ENCODE peak calls at places on chromosome 13, in eight cellular contexts. V, O, U, Y, M, K, G and B are unnamed samples. For H3K4me1, the result is how much of the 10 kb centered on the place peaks cover.

GRCh38 chr13:98542568-98543379 is 34.1 kb downstream of the STK24 start:
- DNase-seq in V (no peak), O (no peak), U (no peak), Y (no peak), M (no peak), K (no peak), G (no peak), B (no peak)

GRCh38 chr13:32499538-32500210 is 38.9 kb downstream of the N4BP2L2 start:
- DNase-seq in V (no peak), O (no peak), U (no peak), Y (no peak), M (no peak), K (no peak), G (no peak), B (no peak)

GRCh38 chr13:70960841-70961443 is 852.7 kb upstream of the KLHL1 start:
- DNase-seq in V (no peak), O (no peak), U (no peak), Y (no peak), M (no peak), K (no peak), G (no peak), B (no peak)

GRCh38 chr13:22173605-22174004 is 502.7 kb downstream of the FGF9 start:
- DNase-seq in V (no peak), O (no peak), U (no peak), Y (no peak), M (no peak), K (no peak), G (no peak), B (no peak)

GRCh38 chr13:24127116-24127631 is 33.3 kb upstream of the SPATA13 start:
- DNase-seq in V (no peak), O (no peak), U (no peak), Y (no peak), M (peak), K (no peak), G (no peak), B (no peak)

GRCh38 chr13:92573467-92574057 is 653.0 kb upstream of the GPC6 start:
- DNase-seq in V (no peak), O (no peak), U (no peak), Y (no peak), M (no peak), K (no peak), G (no peak), B (no peak)

GRCh38 chr13:99124695-99125334 is 75.8 kb upstream of the UBAC2 start:
- DNase-seq in V (no peak), O (no peak), U (no peak), Y (no peak), M (no peak), K (no peak), G (no peak), B (no peak)

GRCh38 chr13:71877280-71877653 is 10.3 kb upstream of the DACH1 start:
- DNase-seq in V (no peak), O (no peak), U (no peak), Y (no peak), M (no peak), K (no peak), G (no peak), B (no peak)

GRCh38 chr13:41802684-41803554 is 158.0 kb downstream of the VWA8 start:
- DNase-seq in V (no peak), O (no peak), U (no peak), Y (no peak), M (no peak), K (no peak), G (no peak), B (no peak)

GRCh38 chr13:74573654-74574053 is 439.4 kb upstream of the KLF12 start:
- DNase-seq in V (no peak), O (no peak), U (no peak), Y (no peak), M (no peak), K (no peak), G (no peak), B (no peak)

GRCh38 chr13:110361365-110361911 is 54.4 kb downstream of the COL4A2 start:
- DNase-seq in V (peak), O (no peak), U (no peak), Y (peak), M (no peak), K (peak), G (peak), B (peak)

GRCh38 chr13:113758651-113759524 is at the start of gene TMEM255B:
- DNase-seq in V (peak), O (peak), U (peak), Y (peak), M (peak), K (peak), G (peak), B (peak)
- TF ChIP-seq POLR2A in V (no peak), O (no peak), U (peak), Y (peak), M (no peak), K (no peak), G (no peak), B (no peak)

DNA sequence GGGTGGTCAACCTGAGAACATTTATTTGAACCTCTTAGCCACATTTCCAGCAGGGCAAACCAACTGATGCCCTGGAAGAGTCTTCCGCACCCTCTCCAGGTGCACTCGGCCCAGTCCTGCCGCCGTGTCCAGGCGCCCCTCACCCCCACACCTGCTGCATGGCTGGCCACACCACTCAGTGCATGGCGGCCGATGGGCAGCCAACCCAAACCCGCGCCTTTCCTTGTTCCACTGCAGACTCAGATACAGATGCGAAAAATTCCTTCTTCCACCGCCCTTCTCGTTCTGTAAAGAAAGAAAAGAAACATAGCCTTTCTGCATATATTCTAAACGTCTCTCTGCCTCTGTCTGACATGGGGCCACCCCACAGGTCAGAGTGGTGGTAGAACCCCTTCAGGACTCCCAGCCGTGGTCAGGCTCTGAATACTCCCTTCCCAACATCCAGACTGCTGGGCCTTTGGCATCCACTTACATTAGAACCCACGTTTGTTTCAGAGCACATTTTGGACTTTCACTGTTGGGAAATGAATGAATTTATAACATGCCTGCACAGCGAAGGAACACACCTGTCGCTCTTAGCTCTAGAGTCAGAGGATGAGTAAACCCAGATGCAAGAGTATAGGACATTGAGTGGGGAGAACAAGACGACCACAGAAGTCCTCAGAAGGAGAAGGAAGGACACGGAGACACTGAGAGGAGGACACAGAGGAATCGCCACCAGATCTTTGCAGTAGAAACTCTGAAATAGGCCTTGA is 31.1 kb downstream of the SHISA2 start:
- DNase-seq in V (no peak), O (no peak), U (no peak), Y (no peak), M (no peak), K (no peak), G (no peak), B (peak)
- H3K4me1 ChIP-seq in V (under half), O (under half), U (under half), Y (under half), M (under half), K (under half), G (under half), B (half or more)

DNA sequence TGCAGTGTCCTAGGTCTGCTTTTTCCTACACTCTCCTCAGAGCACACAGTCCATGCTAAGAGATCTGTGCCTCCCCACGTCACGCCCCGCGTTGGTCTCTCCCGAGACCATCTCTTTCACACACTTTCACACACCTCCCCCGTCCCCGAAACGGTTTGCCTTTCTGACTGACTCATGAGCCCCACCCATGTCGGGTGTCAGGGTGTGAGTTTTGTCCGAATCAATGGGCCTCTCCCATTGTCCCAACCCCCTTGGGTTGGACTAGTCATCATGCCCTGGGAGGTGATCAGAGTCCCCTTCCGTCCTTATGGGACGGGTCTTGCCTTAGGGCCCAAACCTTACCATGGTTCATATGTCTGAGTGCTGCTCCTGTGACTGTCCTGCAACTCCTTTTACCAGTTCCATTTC is 214.0 kb upstream of the HTR2A start:
- DNase-seq in V (no peak), O (no peak), U (no peak), Y (no peak), M (no peak), K (no peak), G (no peak), B (no peak)
- TF ChIP-seq POLR2A in V (no peak), O (no peak), U (no peak), Y (no peak), M (no peak), K (no peak), G (no peak), B (no peak)

GRCh38 chr13:50074843-50075242 is 59.6 kb downstream of the KCNRG start:
- DNase-seq in V (no peak), O (no peak), U (no peak), Y (no peak), M (no peak), K (no peak), G (no peak), B (no peak)
- H3K4me1 ChIP-seq in V (under half), O (under half), U (under half), Y (under half), M (under half), K (under half), G (under half), B (under half)

GRCh38 chr13:57629821-57630235 is 1.7 kb upstream of the PCDH17 start:
- DNase-seq in V (peak), O (peak), U (peak), Y (peak), M (peak), K (peak), G (peak), B (peak)
- TF ChIP-seq POLR2A in V (peak), O (no peak), U (peak), Y (peak), M (no peak), K (peak), G (no peak), B (no peak)

GRCh38 chr13:114095486-114095885 is 36.9 kb downstream of the RASA3 start:
- DNase-seq in V (peak), O (peak), U (no peak), Y (peak), M (no peak), K (peak), G (peak), B (no peak)
- H3K4me1 ChIP-seq in V (under half), O (under half), U (under half), Y (under half), M (under half), K (under half), G (under half), B (under half)